ENCODE peak calls at places on chromosomes 5 and 9, in seven cellular contexts. S, M, K, D, I, Q and C are unnamed samples.

GRCh38 chr5:26791021-26791420 is 247.4 kb downstream of the CDH9 start:
- DNase-seq in S (no peak), M (no peak), K (no peak), D (no peak), I (no peak), Q (no peak), C (no peak)

GRCh38 chr5:33612386-33612785 is 171.6 kb downstream of the TARS1 start:
- DNase-seq in S (no peak), M (no peak), K (no peak), D (no peak), I (no peak), Q (no peak), C (no peak)

GRCh38 chr9:93613174-93613573 is 36.8 kb downstream of the PHF2 start:
- DNase-seq in S (no peak), M (no peak), K (no peak), D (no peak), I (no peak), Q (no peak), C (no peak)

GRCh38 chr9:87570000-87570834 is 72.5 kb downstream of the DAPK1 start:
- DNase-seq in S (no peak), M (peak), K (no peak), D (no peak), I (no peak), Q (no peak), C (no peak)

GRCh38 chr9:28267351-28267750 is 694.1 kb upstream of the C9orf72 start:
- DNase-seq in S (no peak), M (no peak), K (no peak), D (no peak), I (no peak), Q (no peak), C (no peak)

GRCh38 chr5:155631116-155631515 is 617.6 kb downstream of the KIF4B start:
- DNase-seq in S (no peak), M (no peak), K (no peak), D (no peak), I (no peak), Q (no peak), C (no peak)

GRCh38 chr9:126150411-126151030 is 176.1 kb upstream of the MVB12B start:
- DNase-seq in S (peak), M (peak), K (no peak), D (no peak), I (no peak), Q (no peak), C (no peak)

GRCh38 chr5:179176166-179176565 is 116.0 kb downstream of the ZNF354C start:
- DNase-seq in S (no peak), M (no peak), K (no peak), D (no peak), I (peak), Q (no peak), C (no peak)

GRCh38 chr9:14168381-14168780 is 145.6 kb downstream of the NFIB start:
- DNase-seq in S (no peak), M (no peak), K (no peak), D (no peak), I (no peak), Q (no peak), C (no peak)

GRCh38 chr9:112032009-112032408 is 135.4 kb downstream of the UGCG start:
- DNase-seq in S (no peak), M (no peak), K (no peak), D (no peak), I (no peak), Q (no peak), C (no peak)
- TF ChIP-seq POLR2A in S (no peak), M (no peak), K (no peak), D (no peak), I (no peak), Q (no peak), C (no peak)

DNA sequence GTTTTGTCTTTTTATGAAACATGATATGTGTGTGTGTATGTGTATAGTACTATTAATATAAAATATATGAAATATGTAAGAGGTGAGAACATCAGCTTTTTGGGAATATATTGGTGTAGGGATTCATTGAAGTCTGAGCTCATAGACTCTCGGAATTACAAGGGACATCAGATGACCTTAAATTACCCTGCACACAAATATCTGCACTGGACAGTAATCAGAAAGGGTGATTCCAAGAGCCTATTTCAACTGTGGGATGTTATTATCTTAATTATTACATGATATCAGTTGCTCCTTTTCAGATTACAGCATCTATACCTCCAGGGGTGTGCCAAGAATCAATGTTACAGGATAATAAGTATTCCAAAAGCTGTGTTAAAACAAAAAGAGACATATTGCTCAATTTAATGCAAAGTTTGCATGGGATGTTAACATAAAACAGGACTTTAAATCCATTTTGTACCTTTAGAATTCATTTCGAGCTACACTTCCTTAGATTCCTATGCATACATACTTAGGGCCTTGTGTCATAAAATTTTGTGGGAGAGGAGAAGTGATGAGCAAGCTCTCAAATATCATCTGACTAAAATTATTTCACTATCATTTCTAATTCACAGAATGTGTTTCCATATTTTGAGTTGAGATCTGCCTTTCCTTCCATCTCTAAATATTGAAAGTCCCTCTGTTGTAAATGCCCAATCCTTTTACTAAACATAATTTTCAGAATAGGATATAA is 365.2 kb downstream of the BRINP1 start:
- DNase-seq in S (no peak), M (no peak), K (no peak), D (no peak), I (no peak), Q (no peak), C (no peak)
- TF ChIP-seq POLR2A in S (no peak), M (no peak), K (no peak), D (no peak), I (no peak), Q (no peak), C (no peak)

GRCh38 chr9:36487482-36488321 is 85.0 kb upstream of the MELK start:
- DNase-seq in S (peak), M (peak), K (peak), D (peak), I (peak), Q (peak), C (peak)
- TF ChIP-seq POLR2A in S (peak), M (peak), K (peak), D (peak), I (peak), Q (peak), C (peak)

GRCh38 chr5:160118349-160119141 is 705 bp downstream of the PWWP2A start:
- DNase-seq in S (peak), M (no peak), K (peak), D (peak), I (peak), Q (peak), C (peak)
- TF ChIP-seq POLR2A in S (no peak), M (peak), K (no peak), D (no peak), I (no peak), Q (no peak), C (no peak)

DNA sequence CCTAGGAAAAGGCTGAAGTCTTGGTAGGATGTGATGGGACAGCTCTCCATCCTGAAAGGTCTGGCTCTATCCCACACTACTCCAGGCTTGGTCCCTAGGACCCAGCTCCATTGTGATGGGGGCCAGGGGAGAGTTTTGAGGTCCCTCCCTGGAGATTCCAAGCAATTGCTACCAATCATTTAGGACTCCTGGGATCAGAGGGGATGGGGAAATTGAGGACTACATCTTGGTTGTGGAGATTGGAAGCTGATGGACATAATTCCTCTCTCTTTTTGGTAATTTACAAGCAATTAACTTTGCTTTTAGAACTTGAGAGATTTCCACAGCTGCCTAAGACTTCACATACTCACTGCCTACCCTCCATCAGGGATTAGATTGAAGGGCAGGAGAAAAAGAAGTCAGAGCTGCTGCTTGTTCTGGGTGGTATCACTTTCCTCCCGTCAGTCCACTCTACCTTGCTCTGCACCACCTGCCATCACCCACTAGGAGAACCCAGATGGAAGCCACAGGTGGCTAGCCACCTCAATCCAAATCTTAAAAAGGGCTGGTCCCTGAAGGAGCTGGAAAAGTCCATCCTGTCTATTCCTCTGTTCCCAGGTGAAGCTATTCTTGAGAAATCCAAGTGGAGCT is 10.6 kb downstream of the IRF1 start:
- DNase-seq in S (no peak), M (no peak), K (no peak), D (no peak), I (peak), Q (no peak), C (no peak)
- TF ChIP-seq POLR2A in S (no peak), M (no peak), K (no peak), D (no peak), I (no peak), Q (no peak), C (no peak)

DNA sequence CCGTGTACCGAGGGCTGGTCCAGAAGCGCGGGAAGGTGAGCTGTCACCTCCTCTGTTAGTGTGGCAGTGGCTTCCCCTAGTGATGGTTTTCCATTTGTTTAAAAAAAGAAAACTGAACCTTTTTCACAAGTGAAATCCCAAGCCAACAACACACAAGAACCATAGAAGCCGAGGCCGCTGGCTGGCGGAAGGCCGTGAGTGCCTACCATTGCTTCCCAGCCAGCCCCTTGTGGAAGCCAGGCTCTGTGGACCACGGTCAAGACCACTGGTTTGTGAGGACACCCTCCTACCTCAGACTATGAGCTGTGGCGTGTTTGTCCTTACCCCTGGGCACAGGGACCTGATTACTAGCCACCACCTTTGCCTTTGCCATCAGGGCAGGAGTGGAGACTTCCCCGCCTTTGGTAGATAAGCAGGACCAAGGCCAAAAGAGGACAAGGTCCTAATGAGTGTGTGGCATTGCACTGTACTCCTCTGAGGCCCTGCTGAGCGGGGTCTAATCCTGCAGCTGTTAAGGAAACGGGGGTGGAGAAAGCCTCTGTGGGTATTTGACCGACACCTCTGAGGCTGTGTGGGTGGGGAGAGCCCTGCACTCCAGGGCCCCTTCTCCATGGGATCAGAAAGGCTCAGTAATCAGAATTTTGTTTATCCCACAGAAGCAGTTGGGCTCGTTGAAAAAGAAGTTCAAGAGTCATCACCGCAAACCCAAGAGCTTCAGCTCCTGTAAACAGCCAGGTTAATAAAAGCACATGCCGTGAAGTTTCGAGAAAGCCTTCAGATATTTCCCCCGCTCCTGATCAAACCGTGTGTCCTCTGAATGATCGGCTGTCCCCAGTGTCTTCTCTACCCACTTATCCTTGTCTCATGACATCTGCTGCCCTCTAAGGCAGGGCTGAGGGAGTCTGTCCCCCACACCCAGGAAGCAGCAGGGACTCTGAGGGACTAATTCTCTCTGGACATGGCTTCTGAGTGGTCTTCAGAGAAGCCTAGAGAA is 4.3 kb downstream of the SURF2 start:
- DNase-seq in S (no peak), M (no peak), K (no peak), D (no peak), I (no peak), Q (no peak), C (peak)
- TF ChIP-seq POLR2A in S (no peak), M (no peak), K (no peak), D (no peak), I (no peak), Q (no peak), C (no peak)

DNA sequence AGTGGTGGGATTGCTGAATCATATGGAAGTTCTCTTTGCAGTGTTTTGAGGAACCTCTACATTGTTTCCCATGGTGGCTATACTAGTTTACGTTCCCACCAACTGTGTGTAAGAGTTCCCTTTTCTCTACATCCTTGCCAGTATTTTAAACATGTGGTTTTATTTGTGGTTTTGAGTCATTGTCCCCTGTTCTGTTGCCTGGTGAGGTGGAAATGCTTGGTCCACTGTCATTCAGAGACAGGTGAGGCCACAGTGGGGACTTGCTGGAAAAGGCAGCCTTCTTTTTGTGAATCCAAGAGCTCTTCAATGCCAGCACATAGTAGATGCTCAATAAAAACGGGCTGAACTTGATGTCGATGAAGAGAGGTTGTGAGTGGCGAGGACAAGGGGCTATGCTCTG is 44.2 kb downstream of the SH3PXD2B start:
- DNase-seq in S (no peak), M (no peak), K (no peak), D (no peak), I (no peak), Q (no peak), C (no peak)
- TF ChIP-seq POLR2A in S (no peak), M (no peak), K (no peak), D (no peak), I (no peak), Q (no peak), C (no peak)

GRCh38 chr5:151122828-151123227 is 34.8 kb downstream of the ANXA6 start:
- DNase-seq in S (no peak), M (no peak), K (no peak), D (no peak), I (no peak), Q (no peak), C (no peak)
- TF ChIP-seq POLR2A in S (no peak), M (no peak), K (no peak), D (no peak), I (no peak), Q (no peak), C (no peak)

GRCh38 chr5:149410721-149411432 is 31.8 kb upstream of the IL17B start:
- DNase-seq in S (peak), M (peak), K (no peak), D (no peak), I (peak), Q (no peak), C (no peak)
- TF ChIP-seq POLR2A in S (no peak), M (no peak), K (no peak), D (no peak), I (peak), Q (no peak), C (no peak)

DNA sequence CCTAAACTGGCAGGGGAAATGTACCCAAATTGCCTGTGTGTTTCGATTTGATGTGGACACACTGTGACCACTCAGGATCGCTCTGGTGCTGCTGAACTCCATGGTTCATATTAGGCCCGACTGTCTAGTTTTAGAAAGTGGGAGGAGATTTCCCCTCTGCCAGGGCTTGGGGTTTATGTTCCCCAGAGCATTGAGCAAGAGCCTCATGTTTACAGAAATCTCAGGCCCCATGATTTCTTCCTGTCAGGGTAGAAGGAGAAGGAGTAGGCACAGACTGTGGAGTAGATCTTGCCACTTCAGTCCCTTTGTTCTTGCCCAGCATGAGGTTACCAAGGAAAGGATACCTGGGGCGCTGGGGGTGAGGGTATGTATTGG is 40.8 kb upstream of the GLRX start:
- DNase-seq in S (no peak), M (peak), K (no peak), D (no peak), I (peak), Q (peak), C (no peak)
- TF ChIP-seq POLR2A in S (no peak), M (no peak), K (no peak), D (no peak), I (no peak), Q (peak), C (no peak)